ENCODE peak calls at places on chromosomes 4 and X, in eight cellular contexts. N, E, T, H, W, L, Y and G are unnamed samples. For H3K9me3, the result is how much of the 10 kb centered on the place peaks cover.

GRCh38 chrX:9188117-9188516 is 154.2 kb upstream of the FAM9B start:
- DNase-seq in N (no peak), H (no peak), W (no peak), Y (no peak), T (no peak), E (no peak), L (no peak), G (no peak)

GRCh38 chrX:30627818-30628652 is 25.2 kb upstream of the GK start:
- DNase-seq in E (no peak), Y (no peak), W (no peak), H (no peak), N (no peak), L (no peak), T (no peak), G (no peak)

GRCh38 chr4:4864443-4864939 is 5.0 kb downstream of the MSX1 start:
- DNase-seq in W (no peak), H (no peak), N (no peak), E (no peak), L (no peak), Y (no peak), T (no peak), G (no peak)

GRCh38 chrX:108362026-108362425 is 76.2 kb downstream of the COL4A6 start:
- DNase-seq in T (no peak), Y (no peak), W (no peak), N (no peak), E (no peak), L (no peak), H (no peak), G (no peak)

GRCh38 chr4:119729815-119730643 is 101.4 kb upstream of the PDE5A start:
- DNase-seq in N (no peak), E (no peak), L (no peak), W (no peak), Y (no peak), T (peak), H (no peak), G (peak)

GRCh38 chr4:140150636-140150885 is 3.4 kb downstream of the MAML3 start:
- DNase-seq in E (no peak), T (no peak), L (peak), Y (peak), H (no peak), W (no peak), N (no peak), G (peak)

GRCh38 chr4:168832746-168833575 is 177.1 kb downstream of the CBR4 start:
- DNase-seq in E (no peak), N (peak), L (no peak), T (peak), W (no peak), Y (peak), H (no peak), G (peak)

GRCh38 chr4:16418814-16419213 is 192.5 kb upstream of the TAPT1 start:
- DNase-seq in H (no peak), T (no peak), N (no peak), W (no peak), E (no peak), L (no peak), Y (no peak), G (no peak)

GRCh38 chr4:86660407-86660806 is 66.3 kb downstream of the PTPN13 start:
- DNase-seq in N (no peak), W (no peak), H (no peak), Y (no peak), T (no peak), L (no peak), E (no peak), G (no peak)

GRCh38 chr4:115119804-115120352 is 6.5 kb upstream of the NDST4 start:
- DNase-seq in W (no peak), H (no peak), E (no peak), Y (no peak), T (no peak), L (no peak), N (no peak), G (no peak)

GRCh38 chr4:88191404-88191803 is 33.0 kb upstream of the ABCG2 start:
- DNase-seq in T (no peak), Y (no peak), W (no peak), H (no peak), L (no peak), E (no peak), N (no peak), G (no peak)

GRCh38 chr4:159508917-159509500 is 406.1 kb downstream of the RAPGEF2 start:
- DNase-seq in W (no peak), T (no peak), H (no peak), N (no peak), E (no peak), Y (no peak), L (no peak), G (no peak)

GRCh38 chr4:154738426-154738825 is 5.4 kb upstream of the LRAT start:
- DNase-seq in Y (no peak), T (no peak), L (no peak), N (peak), H (no peak), W (no peak), E (no peak), G (no peak)

GRCh38 chr4:109912706-109913621 is at the start of gene EGF:
- DNase-seq in L (no peak), N (peak), E (peak), H (no peak), Y (no peak), W (no peak), T (no peak), G (no peak)

GRCh38 chr4:15769202-15769601 is 8.9 kb upstream of the CD38 start:
- DNase-seq in L (no peak), W (no peak), N (no peak), T (no peak), Y (no peak), H (no peak), E (no peak), G (no peak)

GRCh38 chr4:85391011-85391410 is 83.9 kb upstream of the ARHGAP24 start:
- DNase-seq in Y (no peak), H (no peak), T (no peak), N (no peak), L (no peak), E (no peak), W (no peak), G (no peak)

GRCh38 chr4:180811556-180811955 is 1431.6 kb upstream of the TENM3 start:
- DNase-seq in E (no peak), W (no peak), H (no peak), T (no peak), L (no peak), Y (no peak), N (no peak), G (no peak)

GRCh38 chr4:3862640-3863420 is 96.6 kb downstream of the ADRA2C start:
- DNase-seq in W (no peak), N (no peak), T (no peak), L (peak), H (peak), E (peak), Y (no peak), G (peak)

GRCh38 chr4:110287130-110287529 is 88.7 kb upstream of the ELOVL6 start:
- DNase-seq in E (no peak), L (no peak), T (no peak), W (no peak), Y (no peak), N (no peak), H (no peak), G (no peak)

GRCh38 chrX:70241501-70241900 is 7.0 kb downstream of the AWAT1 start:
- DNase-seq in Y (no peak), H (no peak), E (no peak), T (no peak), N (no peak), L (no peak), W (no peak), G (no peak)

GRCh38 chrX:47321386-47321785 is 49.0 kb upstream of the ZNF157 start:
- DNase-seq in T (no peak), W (no peak), L (peak), H (no peak), Y (peak), N (peak), E (peak), G (peak)

DNA sequence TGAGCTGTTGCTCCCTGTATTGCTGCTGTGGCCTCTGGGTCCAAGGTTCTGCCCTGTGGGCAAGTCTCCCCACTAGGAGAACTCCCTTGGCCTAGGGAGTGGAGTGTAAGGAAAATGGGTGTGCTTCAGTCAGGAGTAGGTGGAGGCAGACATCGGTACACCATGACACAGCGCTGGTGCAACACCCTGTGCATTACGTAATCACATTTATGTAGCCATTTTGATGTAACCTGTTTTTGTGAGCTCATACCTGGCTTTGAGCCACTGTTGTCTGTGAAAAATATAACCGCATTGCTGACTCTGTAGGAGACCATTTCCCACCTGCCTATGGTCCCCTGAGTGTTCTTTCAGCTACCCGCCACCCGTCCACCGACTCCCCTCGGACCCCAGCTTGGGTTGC is 700.5 kb upstream of the AGA start:
- DNase-seq in W (no peak), E (no peak), T (no peak), H (no peak), N (no peak), Y (no peak), L (no peak), G (no peak)
- H3K9me3 ChIP-seq in W (under half), E (under half), T (under half), H (under half), N (under half), Y (under half), L (under half), G (under half)

GRCh38 chr4:129085472-129085871 is 7.9 kb downstream of the SCLT1 start:
- DNase-seq in Y (no peak), L (no peak), H (no peak), E (no peak), W (no peak), T (no peak), N (no peak), G (no peak)

GRCh38 chr4:129082302-129082701 is 11.0 kb downstream of the SCLT1 start:
- DNase-seq in Y (no peak), H (no peak), N (no peak), T (no peak), L (no peak), E (no peak), W (no peak), G (no peak)

GRCh38 chr4:129080129-129080528 is 13.2 kb downstream of the SCLT1 start:
- DNase-seq in E (no peak), Y (no peak), N (no peak), T (no peak), W (no peak), H (no peak), L (no peak), G (no peak)
- H3K9me3 ChIP-seq in E (under half), Y (under half), N (under half), T (under half), W (under half), H (under half), L (under half), G (under half)

DNA sequence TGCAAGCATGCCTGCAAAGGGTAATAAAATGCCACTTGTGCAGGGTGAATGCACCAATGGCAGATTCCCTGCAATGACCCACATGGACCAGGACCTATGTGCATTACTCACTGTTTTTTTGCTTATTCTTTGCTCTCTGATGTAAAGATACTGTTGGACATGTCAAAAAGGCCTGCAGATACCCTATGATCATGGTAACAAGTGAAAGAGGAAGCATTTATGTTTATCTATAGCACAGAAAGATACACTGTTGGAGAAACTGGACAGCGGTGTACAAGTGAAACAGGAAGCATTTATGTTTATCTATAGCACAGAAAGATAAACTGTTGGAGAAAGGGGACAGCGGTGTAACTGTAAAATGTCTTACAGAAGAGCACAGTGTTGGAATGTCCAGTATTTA is 127.5 kb downstream of the PAPSS1 start:
- DNase-seq in W (no peak), E (no peak), Y (no peak), L (no peak), T (no peak), N (no peak), H (no peak), G (no peak)
- H3K9me3 ChIP-seq in W (under half), E (under half), Y (under half), L (under half), T (under half), N (under half), H (under half), G (under half)

DNA sequence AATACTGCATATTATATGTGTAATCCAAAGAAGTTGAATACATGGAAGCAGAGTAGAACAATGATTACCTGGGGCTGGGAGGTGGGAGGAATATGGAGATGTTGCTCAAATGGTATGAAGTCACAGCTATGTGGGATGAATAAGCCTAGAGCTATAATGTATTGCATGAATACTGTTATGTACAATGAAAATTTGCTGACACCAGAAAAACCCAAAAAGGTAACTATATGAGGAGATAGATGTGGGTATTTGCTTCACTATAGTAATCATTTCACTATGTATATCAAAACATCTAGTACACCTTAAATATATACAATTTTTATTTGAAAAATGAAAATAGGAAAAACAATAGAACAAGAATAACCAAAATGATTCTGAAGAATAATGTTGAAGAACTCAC is 11.2 kb downstream of the PAGE3 start:
- DNase-seq in Y (no peak), W (no peak), H (no peak), T (no peak), N (no peak), L (no peak), E (no peak), G (no peak)
- H3K9me3 ChIP-seq in Y (under half), W (under half), H (under half), T (under half), N (under half), L (under half), E (under half), G (under half)

GRCh38 chrX:19566359-19567141 is 51.2 kb upstream of the MAP3K15 start:
- DNase-seq in Y (no peak), H (no peak), L (no peak), E (no peak), T (no peak), W (no peak), N (no peak), G (no peak)
- H3K9me3 ChIP-seq in Y (under half), H (under half), L (under half), E (under half), T (under half), W (under half), N (under half), G (under half)

GRCh38 chr4:11976726-11977263 is 548.1 kb upstream of the HS3ST1 start:
- DNase-seq in E (no peak), L (no peak), Y (no peak), T (no peak), H (no peak), W (no peak), N (no peak), G (no peak)

DNA sequence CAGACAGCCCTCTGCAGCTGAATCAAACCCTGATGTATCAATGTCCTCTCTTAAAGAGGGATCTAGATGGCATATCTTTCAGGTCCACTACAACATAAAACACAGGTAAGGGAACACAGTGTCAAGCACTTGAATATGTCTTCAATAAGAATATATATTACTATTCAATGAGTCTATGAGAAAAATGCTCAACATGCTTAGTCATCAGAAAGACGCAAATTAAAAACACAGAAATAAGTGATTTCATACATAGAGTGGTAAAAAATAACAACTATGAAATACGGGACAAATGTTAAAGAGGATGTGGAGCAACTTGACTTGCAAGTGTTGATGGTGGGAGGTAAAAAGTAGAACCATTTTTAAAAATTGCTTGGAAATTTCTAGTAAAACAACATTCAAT is 544.6 kb upstream of the HS3ST1 start:
- DNase-seq in N (no peak), T (no peak), L (no peak), H (no peak), W (no peak), E (no peak), Y (no peak), G (no peak)
- H3K9me3 ChIP-seq in N (under half), T (under half), L (under half), H (under half), W (under half), E (under half), Y (under half), G (under half)

GRCh38 chrX:67697452-67697851 is 153.6 kb downstream of the AR start:
- DNase-seq in N (no peak), E (no peak), H (no peak), Y (no peak), L (no peak), W (no peak), T (no peak), G (no peak)

GRCh38 chrX:67693928-67694327 is 150.1 kb downstream of the AR start:
- DNase-seq in W (no peak), E (no peak), L (no peak), N (no peak), Y (no peak), H (no peak), T (no peak), G (no peak)

DNA sequence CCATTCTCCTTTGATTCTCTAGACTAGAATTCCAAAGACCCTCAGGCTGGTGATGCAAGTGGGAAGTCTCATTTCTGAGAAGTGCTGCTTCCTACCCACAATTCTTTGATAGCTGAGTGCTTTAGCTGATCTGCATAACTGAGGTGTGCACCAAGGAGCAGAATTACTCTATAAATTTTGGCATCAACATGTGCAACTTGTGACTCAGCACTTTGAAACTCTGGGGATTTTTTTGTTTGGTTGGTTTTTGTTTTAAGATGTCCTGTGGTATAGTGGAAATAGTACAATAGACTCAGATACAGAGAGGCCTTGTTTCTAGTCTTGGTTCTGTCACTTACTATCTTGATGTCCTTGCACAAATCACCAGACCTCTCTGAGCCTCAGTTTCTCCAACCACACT is 148.4 kb downstream of the AR start:
- DNase-seq in H (no peak), T (no peak), L (no peak), Y (no peak), E (no peak), N (no peak), W (no peak), G (no peak)
- H3K9me3 ChIP-seq in H (under half), T (under half), L (under half), Y (under half), E (under half), N (under half), W (under half), G (under half)